ENCODE peak calls at places on chromosomes 2 and 18, in six cellular contexts. U is H9, I is H1, T is neuronal stem cell, R is trophoblast cell, C is mesenchymal stem cell. V is an unnamed sample.

GRCh38 chr18:13461488-13461887 is 242.9 kb downstream of the LDLRAD4 start:
- DNase-seq in U (no peak), T (no peak), R (no peak), I (no peak), C (no peak), V (no peak)

GRCh38 chr18:48479531-48479930 is 59.3 kb upstream of the CTIF start:
- DNase-seq in U (no peak), C (no peak), R (no peak), I (no peak), T (no peak), V (no peak)

GRCh38 chr2:172908275-172908674 is 167.4 kb upstream of the MAP3K20 start:
- DNase-seq in R (no peak), I (no peak), C (no peak), U (no peak), T (no peak), V (no peak)

GRCh38 chr2:237482485-237482884 is 4.6 kb upstream of the MLPH start:
- DNase-seq in T (no peak), U (no peak), R (no peak), C (peak), I (no peak), V (no peak)

GRCh38 chr2:160334028-160334729 is 134.1 kb upstream of the ITGB6 start:
- DNase-seq in U (no peak), R (peak), I (no peak), C (peak), T (no peak), V (peak)

GRCh38 chr2:40642261-40642660 is 190.4 kb upstream of the SLC8A1 start:
- DNase-seq in I (no peak), R (no peak), T (no peak), C (no peak), U (no peak), V (no peak)

GRCh38 chr18:47999801-48000248 is 69.4 kb upstream of the SMAD2 start:
- DNase-seq in R (no peak), U (no peak), T (no peak), I (no peak), C (no peak), V (no peak)

GRCh38 chr2:159035790-159036411 is 67.5 kb downstream of the TANC1 start:
- DNase-seq in I (no peak), U (peak), R (peak), C (peak), T (no peak), V (peak)

GRCh38 chr2:240257940-240258580 is 117.6 kb upstream of the OTOS start:
- DNase-seq in R (peak), T (no peak), I (no peak), U (peak), C (no peak), V (no peak)

GRCh38 chr18:38805256-38805655 is 1239.7 kb upstream of the CELF4 start:
- DNase-seq in R (no peak), T (no peak), I (no peak), U (no peak), C (no peak), V (no peak)

GRCh38 chr2:112958428-112959108 is 19.2 kb upstream of the IL36G start:
- DNase-seq in T (peak), U (peak), C (peak), I (peak), R (no peak), V (peak)

GRCh38 chr18:49002881-49003280 is 52.1 kb upstream of the SMAD7 start:
- DNase-seq in I (no peak), U (no peak), R (peak), T (no peak), C (no peak), V (no peak)

GRCh38 chr2:109184368-109184767 is 55.4 kb downstream of the SH3RF3 start:
- DNase-seq in C (no peak), T (no peak), R (no peak), I (no peak), U (no peak), V (no peak)

GRCh38 chr2:230691005-230691647 is 21.5 kb upstream of the CAB39 start:
- DNase-seq in C (peak), R (peak), T (no peak), U (no peak), I (no peak), V (peak)

GRCh38 chr2:7612969-7613368 is 695.8 kb downstream of the RNF144A start:
- DNase-seq in I (no peak), R (peak), C (peak), U (no peak), T (no peak), V (peak)

GRCh38 chr2:166134252-166135151 is 6.7 kb upstream of the SCN1A start:
- DNase-seq in U (no peak), I (no peak), T (no peak), C (no peak), R (no peak), V (no peak)

GRCh38 chr2:236684534-236685256 is 115.1 kb downstream of the ACKR3 start:
- DNase-seq in R (no peak), I (peak), C (no peak), U (peak), T (no peak), V (no peak)

GRCh38 chr2:42954227-42954962 is 162.0 kb upstream of the HAAO start:
- DNase-seq in U (no peak), I (no peak), T (no peak), C (peak), R (no peak), V (peak)

GRCh38 chr2:241224068-241224850 is 35.8 kb downstream of the ANO7 start:
- DNase-seq in T (no peak), U (no peak), R (peak), C (peak), I (no peak), V (peak)

GRCh38 chr2:222296911-222297599 is 1.7 kb downstream of the PAX3 start:
- DNase-seq in R (no peak), T (no peak), U (no peak), C (no peak), I (no peak), V (no peak)

GRCh38 chr2:50607746-50608145 is 424.2 kb downstream of the NRXN1 start:
- DNase-seq in U (no peak), C (no peak), T (no peak), R (no peak), I (no peak), V (no peak)

DNA sequence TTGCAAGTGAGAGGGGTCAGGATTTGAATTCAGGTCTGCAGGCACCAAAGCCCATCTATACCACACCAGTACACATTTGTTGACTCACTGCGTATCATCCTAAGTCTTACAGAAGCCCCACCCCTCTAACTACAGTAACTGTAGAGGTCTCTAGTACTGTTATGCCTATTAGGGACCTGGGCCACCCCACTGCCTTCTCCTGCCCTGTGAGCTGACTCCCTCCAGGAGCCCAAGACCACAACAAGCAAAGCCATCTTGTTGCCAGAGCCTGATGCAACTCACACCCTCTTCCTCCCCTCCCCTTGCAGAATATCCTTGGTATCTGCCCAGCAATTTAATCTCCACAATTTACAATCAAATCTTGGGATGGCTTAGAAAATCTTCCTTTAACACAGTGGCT is 17.6 kb upstream of the CYP1B1 start:
- DNase-seq in R (no peak), C (peak), T (no peak), I (no peak), U (no peak), V (no peak)
- H3K14ac ChIP-seq in R (no peak), C (no peak), T (no peak), I (no peak), U (no peak), V (peak)

DNA sequence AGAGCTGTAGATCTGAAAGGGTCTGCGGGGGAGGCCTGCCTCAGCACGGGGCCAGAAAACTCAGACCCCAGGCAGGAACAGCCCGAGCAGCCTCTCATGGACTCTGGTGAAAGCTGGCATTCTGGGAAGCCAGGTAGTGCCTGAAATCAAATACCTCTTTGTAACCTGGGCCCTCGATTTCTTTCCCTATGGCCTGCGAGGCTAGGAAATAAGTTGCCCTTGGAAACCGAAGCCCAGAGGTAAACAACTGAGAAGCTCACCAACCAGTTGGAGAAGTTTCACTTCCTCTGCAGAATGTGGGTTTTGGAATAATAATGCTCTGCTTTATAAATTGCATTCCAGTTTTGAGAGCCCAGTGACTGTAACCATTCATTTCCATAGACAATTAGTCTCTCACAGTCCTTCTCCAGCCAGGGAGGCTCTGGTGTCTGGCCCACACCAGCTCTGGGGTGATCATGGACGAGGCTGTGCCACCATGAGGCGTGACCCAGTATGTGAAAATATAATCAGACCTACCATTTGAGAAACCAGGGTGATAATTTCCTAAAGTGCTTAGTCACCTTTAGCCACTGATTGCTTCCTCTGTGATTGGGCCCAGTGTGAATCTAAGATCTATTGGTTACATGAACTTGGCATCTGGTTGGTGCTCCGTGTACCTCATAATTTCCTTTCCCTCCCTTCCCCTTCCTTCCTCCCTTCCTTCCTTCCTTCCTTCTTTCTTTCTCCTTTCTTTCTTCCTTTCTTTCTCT is 133.1 kb upstream of the PELI1 start:
- DNase-seq in I (no peak), U (peak), R (peak), C (peak), T (no peak), V (no peak)
- H3K18ac ChIP-seq in I (peak), U (peak), R (no peak), C (peak), T (peak), V (peak)

DNA sequence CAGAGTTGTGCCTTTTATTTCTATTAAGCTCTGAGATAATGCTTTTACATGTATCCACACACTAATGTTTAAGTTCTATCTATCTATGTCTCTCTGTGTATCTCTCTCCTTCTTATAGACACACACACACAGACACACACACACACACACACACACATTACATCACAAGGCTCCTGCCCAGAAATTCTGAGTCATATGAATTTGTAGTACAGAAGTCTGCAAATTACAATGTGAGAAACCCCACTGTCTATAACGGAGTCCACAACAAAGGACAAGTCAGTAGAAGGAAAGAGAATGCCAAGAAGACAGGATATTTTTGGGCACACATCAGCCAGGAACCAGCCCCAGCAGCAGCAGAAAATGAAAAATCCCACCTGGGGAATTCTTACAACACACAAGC is 142.4 kb downstream of the EN1 start:
- DNase-seq in C (no peak), I (no peak), R (no peak), U (no peak), T (no peak), V (peak)
- H3K14ac ChIP-seq in C (no peak), I (no peak), R (no peak), U (no peak), T (no peak), V (no peak)

GRCh38 chr2:65056215-65056989 is at the start of gene CEP68:
- DNase-seq in U (peak), C (peak), R (peak), I (peak), T (peak), V (peak)
- H3K18ac ChIP-seq in U (peak), C (peak), R (no peak), I (peak), T (peak), V (no peak)

GRCh38 chr18:24553886-24554285 is 93.4 kb downstream of the HRH4 start:
- DNase-seq in I (no peak), T (no peak), U (no peak), C (no peak), R (no peak), V (no peak)

GRCh38 chr18:24546304-24546703 is 85.9 kb downstream of the HRH4 start:
- DNase-seq in R (peak), T (no peak), I (no peak), C (no peak), U (no peak), V (no peak)

GRCh38 chr18:24552218-24552617 is 91.8 kb downstream of the HRH4 start:
- DNase-seq in U (no peak), I (no peak), C (no peak), T (no peak), R (no peak), V (no peak)
- H3K14ac ChIP-seq in U (no peak), I (no peak), C (no peak), T (no peak), R (no peak), V (no peak)

GRCh38 chr2:25215948-25216679 is 47.7 kb upstream of the POMC start:
- DNase-seq in I (peak), T (peak), U (peak), C (peak), R (peak), V (no peak)
- H3K18ac ChIP-seq in I (peak), T (peak), U (no peak), C (peak), R (peak), V (no peak)

DNA sequence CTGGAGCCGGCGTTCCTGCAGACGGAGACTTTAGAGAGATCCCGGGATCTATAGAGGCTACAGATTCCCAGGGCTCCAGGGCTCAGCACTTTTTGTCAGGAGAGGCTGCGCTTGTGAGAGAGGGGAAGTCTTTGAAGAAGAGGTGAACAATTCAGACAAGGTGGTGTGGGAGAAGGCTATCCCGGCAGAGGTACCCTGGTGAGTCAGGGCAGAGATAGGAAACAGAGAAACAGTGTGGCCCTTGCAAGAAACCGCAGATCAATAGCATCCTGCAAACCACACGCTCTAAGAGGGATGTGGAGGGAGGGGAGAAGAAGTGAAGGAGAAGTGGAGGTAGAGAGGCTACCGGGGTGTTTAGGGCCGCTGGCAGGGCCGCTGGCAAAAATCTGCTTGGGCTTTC is 160.5 kb upstream of the APCDD1 start:
- DNase-seq in U (no peak), T (no peak), R (no peak), C (no peak), I (no peak), V (no peak)
- H3K14ac ChIP-seq in U (no peak), T (no peak), R (no peak), C (no peak), I (no peak), V (no peak)

GRCh38 chr2:65350714-65351113 is 81.7 kb downstream of the SPRED2 start:
- DNase-seq in U (peak), T (no peak), I (no peak), R (peak), C (peak), V (no peak)
- H3K18ac ChIP-seq in U (no peak), T (no peak), I (peak), R (no peak), C (peak), V (no peak)

V was measured in IMR-90.